ENCODE peak calls at places on chromosomes 11 and 22, in nine cellular contexts. One of them, this sample, is unnamed. For H3K4me1, the result is how much of the 10 kb centered on the place peaks cover.

GRCh38 chr11:73308003-73308962 is at the start of gene ARHGEF17:
- DNase-seq in tibial nerve: peak
- DNase-seq in CD4-positive, CD25-positive, alpha-beta regulatory T cell: no peak
- DNase-seq in upper lobe of right lung: peak
- DNase-seq in right lobe of liver: no peak
- DNase-seq in heart left ventricle: peak
- DNase-seq in OCI-LY7: no peak
- DNase-seq in neuronal stem cell: peak
- DNase-seq in thoracic aorta: no peak
- DNase-seq in this sample: peak

GRCh38 chr11:9972917-9973504 is 309.1 kb downstream of the SWAP70 start:
- DNase-seq in tibial nerve: peak
- DNase-seq in CD4-positive, CD25-positive, alpha-beta regulatory T cell: peak
- DNase-seq in upper lobe of right lung: no peak
- DNase-seq in right lobe of liver: no peak
- DNase-seq in heart left ventricle: no peak
- DNase-seq in OCI-LY7: peak
- DNase-seq in neuronal stem cell: peak
- DNase-seq in thoracic aorta: no peak
- DNase-seq in this sample: no peak

GRCh38 chr11:115170133-115170815 is 333.9 kb downstream of the CADM1 start:
- DNase-seq in tibial nerve: peak
- DNase-seq in CD4-positive, CD25-positive, alpha-beta regulatory T cell: no peak
- DNase-seq in upper lobe of right lung: no peak
- DNase-seq in right lobe of liver: no peak
- DNase-seq in heart left ventricle: no peak
- DNase-seq in OCI-LY7: peak
- DNase-seq in neuronal stem cell: peak
- DNase-seq in thoracic aorta: no peak
- DNase-seq in this sample: no peak

GRCh38 chr22:49451070-49451840 is 376.4 kb downstream of the BRD1 start:
- DNase-seq in tibial nerve: no peak
- DNase-seq in CD4-positive, CD25-positive, alpha-beta regulatory T cell: no peak
- DNase-seq in upper lobe of right lung: peak
- DNase-seq in right lobe of liver: no peak
- DNase-seq in heart left ventricle: no peak
- DNase-seq in OCI-LY7: no peak
- DNase-seq in neuronal stem cell: no peak
- DNase-seq in thoracic aorta: no peak
- DNase-seq in this sample: no peak

GRCh38 chr11:39149214-39149613 is 2310.2 kb downstream of the LRRC4C start:
- DNase-seq in tibial nerve: no peak
- DNase-seq in CD4-positive, CD25-positive, alpha-beta regulatory T cell: no peak
- DNase-seq in upper lobe of right lung: no peak
- DNase-seq in right lobe of liver: no peak
- DNase-seq in heart left ventricle: no peak
- DNase-seq in OCI-LY7: no peak
- DNase-seq in neuronal stem cell: no peak
- DNase-seq in thoracic aorta: no peak
- DNase-seq in this sample: no peak

GRCh38 chr11:102637731-102638130 is 12.6 kb upstream of the MMP20 start:
- DNase-seq in tibial nerve: no peak
- DNase-seq in CD4-positive, CD25-positive, alpha-beta regulatory T cell: no peak
- DNase-seq in upper lobe of right lung: no peak
- DNase-seq in right lobe of liver: no peak
- DNase-seq in heart left ventricle: no peak
- DNase-seq in OCI-LY7: no peak
- DNase-seq in neuronal stem cell: no peak
- DNase-seq in thoracic aorta: no peak
- DNase-seq in this sample: no peak

GRCh38 chr11:76074178-76075112 is 131.9 kb downstream of the WNT11 start:
- DNase-seq in tibial nerve: no peak
- DNase-seq in CD4-positive, CD25-positive, alpha-beta regulatory T cell: no peak
- DNase-seq in upper lobe of right lung: no peak
- DNase-seq in right lobe of liver: no peak
- DNase-seq in heart left ventricle: no peak
- DNase-seq in OCI-LY7: no peak
- DNase-seq in neuronal stem cell: no peak
- DNase-seq in thoracic aorta: no peak
- DNase-seq in this sample: no peak

GRCh38 chr11:72238040-72238450 is 5.9 kb downstream of the PHOX2A start:
- DNase-seq in tibial nerve: no peak
- DNase-seq in CD4-positive, CD25-positive, alpha-beta regulatory T cell: peak
- DNase-seq in upper lobe of right lung: peak
- DNase-seq in right lobe of liver: peak
- DNase-seq in heart left ventricle: no peak
- DNase-seq in OCI-LY7: peak
- DNase-seq in neuronal stem cell: peak
- DNase-seq in thoracic aorta: no peak
- DNase-seq in this sample: peak

GRCh38 chr11:40186401-40187091 is 1272.9 kb downstream of the LRRC4C start:
- DNase-seq in tibial nerve: no peak
- DNase-seq in CD4-positive, CD25-positive, alpha-beta regulatory T cell: no peak
- DNase-seq in upper lobe of right lung: no peak
- DNase-seq in right lobe of liver: no peak
- DNase-seq in heart left ventricle: no peak
- DNase-seq in OCI-LY7: no peak
- DNase-seq in neuronal stem cell: no peak
- DNase-seq in thoracic aorta: no peak
- DNase-seq in this sample: no peak

GRCh38 chr11:11998091-11998781 is 10.2 kb downstream of the DKK3 start:
- DNase-seq in tibial nerve: no peak
- DNase-seq in CD4-positive, CD25-positive, alpha-beta regulatory T cell: no peak
- DNase-seq in upper lobe of right lung: no peak
- DNase-seq in right lobe of liver: no peak
- DNase-seq in heart left ventricle: no peak
- DNase-seq in OCI-LY7: no peak
- DNase-seq in neuronal stem cell: no peak
- DNase-seq in thoracic aorta: no peak
- DNase-seq in this sample: no peak

GRCh38 chr11:66011239-66011784 is 496 bp upstream of the CST6 start:
- DNase-seq in tibial nerve: no peak
- DNase-seq in CD4-positive, CD25-positive, alpha-beta regulatory T cell: no peak
- DNase-seq in upper lobe of right lung: peak
- DNase-seq in right lobe of liver: no peak
- DNase-seq in heart left ventricle: no peak
- DNase-seq in OCI-LY7: no peak
- DNase-seq in neuronal stem cell: no peak
- DNase-seq in thoracic aorta: no peak
- DNase-seq in this sample: no peak

GRCh38 chr22:42611076-42611475 is 3.6 kb downstream of the POLDIP3 start:
- DNase-seq in tibial nerve: no peak
- DNase-seq in CD4-positive, CD25-positive, alpha-beta regulatory T cell: no peak
- DNase-seq in upper lobe of right lung: no peak
- DNase-seq in right lobe of liver: no peak
- DNase-seq in heart left ventricle: no peak
- DNase-seq in OCI-LY7: no peak
- DNase-seq in neuronal stem cell: no peak
- DNase-seq in thoracic aorta: no peak
- DNase-seq in this sample: no peak
- H3K4me1 ChIP-seq in tibial nerve: under half
- H3K4me1 ChIP-seq in CD4-positive, CD25-positive, alpha-beta regulatory T cell: half or more
- H3K4me1 ChIP-seq in upper lobe of right lung: half or more
- H3K4me1 ChIP-seq in right lobe of liver: under half
- H3K4me1 ChIP-seq in heart left ventricle: half or more
- H3K4me1 ChIP-seq in OCI-LY7: under half
- H3K4me1 ChIP-seq in neuronal stem cell: under half
- H3K4me1 ChIP-seq in thoracic aorta: under half
- H3K4me1 ChIP-seq in this sample: under half

DNA sequence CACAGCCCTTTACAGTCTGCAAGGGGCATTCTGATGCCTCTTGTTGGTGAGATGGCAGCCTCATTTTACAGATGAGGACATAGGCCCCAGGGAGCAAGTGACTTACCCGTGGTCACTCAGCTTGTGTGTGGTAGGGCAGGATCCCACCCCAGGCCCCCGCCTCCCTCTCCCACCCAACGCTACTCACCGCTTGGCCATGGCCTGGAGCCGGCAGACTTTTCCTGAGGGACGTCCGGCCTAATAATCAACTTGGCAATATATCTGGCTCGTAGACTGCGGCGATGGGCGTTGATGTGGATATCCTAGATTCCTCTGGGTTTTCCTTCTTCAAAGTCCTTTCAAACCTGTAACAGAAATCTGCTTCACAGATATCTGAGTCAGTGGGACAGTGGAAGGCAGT is 57.1 kb downstream of the ARHGAP8 start:
- DNase-seq in tibial nerve: no peak
- DNase-seq in CD4-positive, CD25-positive, alpha-beta regulatory T cell: no peak
- DNase-seq in upper lobe of right lung: no peak
- DNase-seq in right lobe of liver: no peak
- DNase-seq in heart left ventricle: no peak
- DNase-seq in OCI-LY7: no peak
- DNase-seq in neuronal stem cell: no peak
- DNase-seq in thoracic aorta: no peak
- DNase-seq in this sample: no peak
- H3K27ac ChIP-seq in tibial nerve: no peak
- H3K27ac ChIP-seq in CD4-positive, CD25-positive, alpha-beta regulatory T cell: no peak
- H3K27ac ChIP-seq in upper lobe of right lung: no peak
- H3K27ac ChIP-seq in right lobe of liver: no peak
- H3K27ac ChIP-seq in heart left ventricle: no peak
- H3K27ac ChIP-seq in OCI-LY7: no peak
- H3K27ac ChIP-seq in neuronal stem cell: no peak
- H3K27ac ChIP-seq in thoracic aorta: no peak
- H3K27ac ChIP-seq in this sample: no peak

DNA sequence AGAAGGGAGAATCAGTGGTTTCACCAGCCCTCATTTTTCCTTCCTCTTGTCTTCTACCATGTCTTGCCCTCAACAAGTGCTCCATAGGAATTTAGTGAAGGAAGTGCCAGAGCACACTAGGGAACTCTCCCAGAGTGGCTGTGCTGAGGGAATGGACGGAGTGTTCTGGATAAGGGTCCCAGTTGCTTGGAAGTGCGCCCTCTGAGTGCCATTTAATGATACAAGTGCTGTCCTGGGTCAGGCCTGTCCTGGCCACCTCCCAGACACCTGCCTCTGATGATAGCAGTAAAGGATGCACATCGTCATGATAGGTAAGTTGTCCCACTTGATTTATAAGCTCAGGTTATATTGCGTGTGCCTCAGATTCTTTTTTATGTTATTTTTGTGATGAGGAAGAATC is 5.1 kb downstream of the PANX1 start:
- DNase-seq in tibial nerve: no peak
- DNase-seq in CD4-positive, CD25-positive, alpha-beta regulatory T cell: no peak
- DNase-seq in upper lobe of right lung: no peak
- DNase-seq in right lobe of liver: no peak
- DNase-seq in heart left ventricle: no peak
- DNase-seq in OCI-LY7: no peak
- DNase-seq in neuronal stem cell: no peak
- DNase-seq in thoracic aorta: no peak
- DNase-seq in this sample: no peak
- H3K4me1 ChIP-seq in tibial nerve: under half
- H3K4me1 ChIP-seq in CD4-positive, CD25-positive, alpha-beta regulatory T cell: under half
- H3K4me1 ChIP-seq in upper lobe of right lung: half or more
- H3K4me1 ChIP-seq in right lobe of liver: under half
- H3K4me1 ChIP-seq in heart left ventricle: half or more
- H3K4me1 ChIP-seq in OCI-LY7: under half
- H3K4me1 ChIP-seq in neuronal stem cell: under half
- H3K4me1 ChIP-seq in thoracic aorta: under half
- H3K4me1 ChIP-seq in this sample: under half

GRCh38 chr11:61698173-61698965 is 18.2 kb downstream of the DAGLA start:
- DNase-seq in tibial nerve: no peak
- DNase-seq in CD4-positive, CD25-positive, alpha-beta regulatory T cell: no peak
- DNase-seq in upper lobe of right lung: no peak
- DNase-seq in right lobe of liver: no peak
- DNase-seq in heart left ventricle: no peak
- DNase-seq in OCI-LY7: peak
- DNase-seq in neuronal stem cell: no peak
- DNase-seq in thoracic aorta: no peak
- DNase-seq in this sample: no peak
- H3K27ac ChIP-seq in tibial nerve: peak
- H3K27ac ChIP-seq in CD4-positive, CD25-positive, alpha-beta regulatory T cell: no peak
- H3K27ac ChIP-seq in upper lobe of right lung: peak
- H3K27ac ChIP-seq in right lobe of liver: peak
- H3K27ac ChIP-seq in heart left ventricle: peak
- H3K27ac ChIP-seq in OCI-LY7: no peak
- H3K27ac ChIP-seq in neuronal stem cell: no peak
- H3K27ac ChIP-seq in thoracic aorta: no peak
- H3K27ac ChIP-seq in this sample: no peak

DNA sequence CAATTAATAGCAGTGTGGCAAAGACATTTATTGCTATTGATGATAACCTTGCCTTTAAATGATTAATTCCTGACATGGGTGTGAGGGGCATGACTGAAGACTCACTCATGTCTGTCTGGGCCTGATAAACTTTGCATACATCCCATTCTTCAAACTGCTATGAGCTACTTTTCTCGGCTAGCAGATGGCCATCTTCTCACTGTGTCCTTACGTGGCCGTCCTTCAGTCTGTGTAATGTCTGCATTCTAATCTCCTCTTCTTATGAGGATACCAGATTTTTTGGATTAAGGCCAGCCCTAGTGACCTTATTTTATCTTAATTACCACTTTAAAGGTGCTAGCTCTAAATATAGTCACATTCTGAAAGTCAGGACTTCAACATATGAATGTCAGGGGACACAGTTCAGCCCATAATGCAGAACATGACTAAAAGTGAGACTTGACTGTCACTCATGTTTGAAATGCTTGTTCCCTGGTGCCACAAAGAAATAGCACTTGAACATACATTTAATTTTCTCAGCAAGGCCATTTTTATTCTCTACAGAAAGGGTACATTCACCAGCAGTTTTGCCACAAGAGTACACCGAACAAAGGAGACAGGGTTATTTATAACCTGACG is 32.3 kb downstream of the OR10A6 start:
- DNase-seq in tibial nerve: no peak
- DNase-seq in CD4-positive, CD25-positive, alpha-beta regulatory T cell: no peak
- DNase-seq in upper lobe of right lung: no peak
- DNase-seq in right lobe of liver: no peak
- DNase-seq in heart left ventricle: no peak
- DNase-seq in OCI-LY7: no peak
- DNase-seq in neuronal stem cell: no peak
- DNase-seq in thoracic aorta: no peak
- DNase-seq in this sample: no peak
- H3K4me1 ChIP-seq in tibial nerve: under half
- H3K4me1 ChIP-seq in CD4-positive, CD25-positive, alpha-beta regulatory T cell: under half
- H3K4me1 ChIP-seq in upper lobe of right lung: under half
- H3K4me1 ChIP-seq in right lobe of liver: under half
- H3K4me1 ChIP-seq in heart left ventricle: under half
- H3K4me1 ChIP-seq in OCI-LY7: under half
- H3K4me1 ChIP-seq in neuronal stem cell: under half
- H3K4me1 ChIP-seq in thoracic aorta: under half
- H3K4me1 ChIP-seq in this sample: under half

GRCh38 chr11:83459802-83460201 is 173.6 kb upstream of the CCDC90B start:
- DNase-seq in tibial nerve: no peak
- DNase-seq in CD4-positive, CD25-positive, alpha-beta regulatory T cell: no peak
- DNase-seq in upper lobe of right lung: no peak
- DNase-seq in right lobe of liver: no peak
- DNase-seq in heart left ventricle: no peak
- DNase-seq in OCI-LY7: no peak
- DNase-seq in neuronal stem cell: no peak
- DNase-seq in thoracic aorta: no peak
- DNase-seq in this sample: no peak
- H3K27ac ChIP-seq in tibial nerve: no peak
- H3K27ac ChIP-seq in CD4-positive, CD25-positive, alpha-beta regulatory T cell: no peak
- H3K27ac ChIP-seq in upper lobe of right lung: no peak
- H3K27ac ChIP-seq in right lobe of liver: no peak
- H3K27ac ChIP-seq in heart left ventricle: no peak
- H3K27ac ChIP-seq in OCI-LY7: no peak
- H3K27ac ChIP-seq in neuronal stem cell: no peak
- H3K27ac ChIP-seq in thoracic aorta: no peak
- H3K27ac ChIP-seq in this sample: no peak